ENCODE peak calls at places on chromosomes 2 and 18, in five cellular contexts. R is K562, H is GM23338, N is left lobe of liver, W is T-cell. Y is an unnamed sample.

GRCh38 chr2:68935471-68935870 is 17.2 kb downstream of the GKN2 start:
- ATAC-seq in H (no peak), N (no peak), W (no peak), R (no peak), Y (no peak)

GRCh38 chr2:37506407-37507068 is 162.1 kb downstream of the QPCT start:
- ATAC-seq in R (no peak), N (no peak), W (no peak), H (no peak), Y (no peak)

GRCh38 chr2:17643031-17643615 is 102.6 kb downstream of the VSNL1 start:
- ATAC-seq in N (no peak), W (no peak), H (no peak), R (peak), Y (peak)

GRCh38 chr2:74841663-74842062 is 7.7 kb downstream of the HK2 start:
- ATAC-seq in H (no peak), W (no peak), N (no peak), R (no peak), Y (no peak)

GRCh38 chr18:906416-907170 is 1.9 kb downstream of the ADCYAP1 start:
- ATAC-seq in N (no peak), W (no peak), H (peak), R (no peak), Y (no peak)

GRCh38 chr2:203490391-203490790 is 44.7 kb downstream of the RAPH1 start:
- ATAC-seq in R (no peak), W (no peak), H (no peak), N (peak), Y (no peak)

GRCh38 chr2:60891175-60891574 is 9.8 kb downstream of the REL start:
- ATAC-seq in N (no peak), R (peak), W (no peak), H (no peak), Y (peak)

GRCh38 chr2:24474053-24474452 is 17.0 kb upstream of the NCOA1 start:
- ATAC-seq in H (no peak), W (no peak), N (no peak), R (no peak), Y (no peak)

GRCh38 chr2:25410370-25410769 is 68.6 kb upstream of the DNMT3A start:
- ATAC-seq in H (no peak), N (no peak), W (no peak), R (no peak), Y (no peak)

GRCh38 chr2:154960802-154961583 is 262.5 kb downstream of the KCNJ3 start:
- ATAC-seq in W (no peak), R (no peak), H (no peak), N (peak), Y (no peak)

GRCh38 chr2:222572264-222572721 is 83.6 kb downstream of the FARSB start:
- ATAC-seq in H (no peak), W (no peak), N (no peak), R (peak), Y (no peak)

GRCh38 chr18:52237551-52237950 is 102.4 kb upstream of the DCC start:
- ATAC-seq in N (no peak), W (no peak), R (no peak), H (no peak), Y (no peak)

GRCh38 chr2:131034122-131035051 is 58.9 kb downstream of the FAM168B start:
- ATAC-seq in W (peak), H (peak), N (no peak), R (no peak), Y (no peak)

GRCh38 chr2:15800489-15801329 is 139.6 kb upstream of the MYCN start:
- ATAC-seq in R (peak), W (no peak), H (peak), N (no peak), Y (no peak)

GRCh38 chr18:5152335-5153020 is 44.6 kb downstream of the AKAIN1 start:
- ATAC-seq in H (peak), N (no peak), R (no peak), W (no peak), Y (no peak)

GRCh38 chr2:57190007-57190406 is 856.6 kb upstream of the VRK2 start:
- ATAC-seq in R (no peak), N (no peak), W (no peak), H (no peak), Y (no peak)

GRCh38 chr2:221555511-221555845 is 16.6 kb downstream of the EPHA4 start:
- ATAC-seq in H (peak), W (peak), R (no peak), N (no peak), Y (no peak)

GRCh38 chr2:200608341-200609026 is 22.7 kb downstream of the AOX1 start:
- ATAC-seq in H (no peak), N (peak), W (no peak), R (no peak), Y (no peak)

GRCh38 chr2:137838255-137839092 is 125.8 kb upstream of the HNMT start:
- ATAC-seq in R (peak), H (peak), N (peak), W (peak), Y (no peak)

GRCh38 chr2:134039912-134040581 is 213.8 kb upstream of the MGAT5 start:
- ATAC-seq in H (no peak), R (no peak), N (no peak), W (no peak), Y (no peak)

GRCh38 chr2:183541766-183542165 is 417.5 kb downstream of the NUP35 start:
- ATAC-seq in N (no peak), W (no peak), H (no peak), R (no peak), Y (no peak)

Y was measured in activated CD4-positive, CD25-positive, alpha-beta regulatory T cell treated with anti-CD3 and anti-CD28 coated beads, Interleukin-2, amount 50 U/mL, for 24 hours.